ENCODE peak calls at places on chromosome 15, in ten cellular contexts. P, A, Q, Y, N, B, G, L, J and W are unnamed samples.

GRCh38 chr15:96023081-96023480 is 307.4 kb upstream of the NR2F2 start:
- DNase-seq in L (no peak), P (no peak), J (no peak), Q (no peak), A (no peak), Y (no peak), B (no peak), G (no peak), N (no peak), W (no peak)

GRCh38 chr15:57340673-57341259 is 35.5 kb upstream of the CGNL1 start:
- DNase-seq in J (peak), L (peak), Q (peak), P (no peak), B (peak), A (no peak), Y (no peak), G (peak), N (no peak), W (no peak)

GRCh38 chr15:40984963-40985362 is 31.7 kb downstream of the CHAC1 start:
- DNase-seq in G (peak), L (no peak), N (no peak), Y (no peak), A (no peak), J (peak), Q (peak), B (no peak), P (no peak), W (no peak)

GRCh38 chr15:90550919-90551318 is 21.2 kb downstream of the CRTC3 start:
- DNase-seq in N (no peak), B (no peak), G (no peak), J (peak), Y (no peak), P (no peak), L (no peak), A (no peak), Q (peak), W (no peak)

GRCh38 chr15:25789206-25789605 is 73.9 kb downstream of the ATP10A start:
- DNase-seq in Y (no peak), L (peak), P (no peak), B (no peak), A (no peak), G (no peak), J (peak), Q (no peak), N (no peak), W (no peak)

GRCh38 chr15:35850284-35850683 is 304.3 kb upstream of the DPH6 start:
- DNase-seq in G (no peak), N (no peak), J (no peak), A (no peak), B (no peak), P (no peak), Q (no peak), L (no peak), Y (no peak), W (no peak)

GRCh38 chr15:74613953-74614743 is 1.5 kb upstream of the CLK3 start:
- DNase-seq in A (no peak), P (no peak), Y (no peak), J (no peak), N (no peak), B (no peak), Q (peak), L (no peak), G (no peak), W (no peak)

GRCh38 chr15:78242128-78242527 is 7.8 kb upstream of the ACSBG1 start:
- DNase-seq in P (no peak), B (peak), N (no peak), G (peak), J (no peak), L (no peak), Q (no peak), A (peak), Y (no peak), W (no peak)

GRCh38 chr15:63896336-63897115 is 62.8 kb upstream of the HERC1 start:
- DNase-seq in L (peak), B (no peak), A (no peak), Y (no peak), Q (peak), N (no peak), J (peak), P (no peak), G (peak), W (no peak)

DNA sequence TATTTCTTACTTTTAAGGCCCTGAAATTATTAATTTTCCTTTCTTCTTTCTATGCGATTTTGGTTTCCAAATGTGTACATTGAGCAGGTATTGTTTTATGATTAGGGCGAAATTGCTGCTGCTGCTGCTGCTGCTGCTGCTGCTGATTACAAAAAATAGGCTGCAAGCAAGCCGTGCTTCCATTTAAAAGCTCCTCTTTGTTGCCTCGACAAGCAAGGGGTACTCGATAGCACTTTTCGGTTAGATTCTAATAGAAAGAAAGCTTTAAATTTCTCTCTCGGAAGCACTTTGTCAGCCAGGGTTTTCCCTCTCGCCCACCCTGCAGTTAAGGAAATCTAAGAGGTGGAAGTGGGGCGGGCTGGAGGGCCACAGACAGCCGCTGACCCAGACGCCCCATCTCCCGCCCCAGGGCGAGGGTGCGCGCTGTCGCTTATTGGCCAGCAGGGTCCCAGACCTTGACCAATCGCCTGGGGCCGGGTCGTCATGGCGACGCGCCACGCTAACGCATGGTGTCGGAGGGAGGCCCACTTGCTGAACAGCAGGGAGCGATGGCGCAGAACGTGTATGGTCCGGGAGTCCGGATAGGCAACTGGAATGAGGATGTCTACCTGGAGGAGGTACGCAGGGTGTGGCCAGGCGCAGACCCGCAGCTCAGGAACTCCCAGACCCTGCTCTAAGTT is at the start of gene CFAP161:
- DNase-seq in Q (peak), P (no peak), G (peak), Y (peak), A (peak), B (peak), J (peak), N (peak), L (peak), W (peak)
- TF ChIP-seq CTCF in Q (no peak), P (no peak), G (no peak), Y (no peak), A (no peak), B (no peak), J (peak), N (no peak), L (no peak), W (no peak)

GRCh38 chr15:49046113-49046883 is at the start of gene SECISBP2L:
- DNase-seq in J (peak), A (peak), B (peak), P (peak), L (peak), Y (peak), N (peak), Q (peak), G (peak), W (peak)
- TF ChIP-seq CTCF in J (peak), A (no peak), B (peak), P (peak), L (peak), Y (peak), N (no peak), Q (peak), G (peak), W (peak)

GRCh38 chr15:100759698-100760356 is 119.8 kb upstream of the ALDH1A3 start:
- DNase-seq in J (peak), P (peak), B (peak), A (no peak), G (peak), L (peak), Y (no peak), Q (peak), N (no peak), W (no peak)

GRCh38 chr15:100759116-100759515 is 120.5 kb upstream of the ALDH1A3 start:
- DNase-seq in J (peak), Q (peak), P (no peak), L (no peak), A (no peak), Y (no peak), N (no peak), B (peak), G (peak), W (peak)

GRCh38 chr15:100762289-100762688 is 117.3 kb upstream of the ALDH1A3 start:
- DNase-seq in Q (no peak), P (no peak), L (no peak), B (no peak), G (no peak), A (no peak), N (no peak), Y (no peak), J (no peak), W (no peak)

GRCh38 chr15:100761253-100761935 is 118.2 kb upstream of the ALDH1A3 start:
- DNase-seq in A (no peak), B (no peak), N (no peak), P (no peak), G (no peak), Q (no peak), L (no peak), J (no peak), Y (no peak), W (no peak)

DNA sequence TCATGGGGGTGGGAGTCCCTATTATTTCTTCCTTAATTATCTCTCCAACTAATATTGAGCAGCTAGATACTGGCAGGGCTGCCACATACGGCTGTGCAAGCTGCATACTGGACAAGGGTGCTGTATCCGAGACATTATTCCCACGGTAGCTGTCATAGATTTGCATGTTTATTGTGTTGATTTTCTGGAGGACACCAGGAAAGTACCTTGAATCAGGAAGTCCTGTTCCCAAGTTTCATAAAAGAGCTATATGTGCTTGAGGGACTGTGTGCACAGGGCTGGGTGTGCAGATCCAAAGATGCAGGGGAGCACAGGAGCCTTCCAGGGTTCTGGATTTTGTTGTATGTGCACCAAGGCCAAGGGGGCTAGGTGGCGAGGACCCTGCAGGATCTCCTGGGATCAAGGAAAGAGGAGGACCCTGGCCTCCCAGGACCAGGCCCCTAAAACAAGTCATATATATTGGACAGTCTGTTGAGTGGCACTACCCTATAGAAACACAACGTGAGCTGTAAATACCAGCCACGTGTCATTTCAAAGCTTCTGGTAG is 119.2 kb upstream of the ALDH1A3 start:
- DNase-seq in A (no peak), Y (no peak), P (no peak), N (no peak), B (no peak), L (no peak), Q (no peak), G (no peak), J (no peak), W (no peak)
- TF ChIP-seq CTCF in A (no peak), Y (no peak), P (no peak), N (no peak), B (no peak), L (no peak), Q (no peak), G (no peak), J (no peak), W (no peak)

GRCh38 chr15:83011271-83012037 is at the start of gene C15orf40:
- DNase-seq in B (peak), Q (peak), P (peak), L (peak), A (peak), N (peak), G (peak), Y (peak), J (peak), W (peak)
- TF ChIP-seq CTCF in B (peak), Q (peak), P (peak), L (peak), A (no peak), N (no peak), G (peak), Y (peak), J (peak), W (peak)